ENCODE peak calls at places on chromosomes 11 and 22, in nine cellular contexts. M, O, G, T, F, J, U, A and P are unnamed samples.

GRCh38 chr11:69981119-69981770 is 96.9 kb upstream of the ANO1 start:
- DNase-seq in M (no peak), O (no peak), G (no peak), T (no peak), F (no peak), J (no peak), U (no peak), A (no peak), P (no peak)

GRCh38 chr22:29352778-29353177 is 35.6 kb downstream of the AP1B1 start:
- DNase-seq in M (no peak), O (no peak), G (no peak), T (no peak), F (no peak), J (no peak), U (no peak), A (no peak), P (no peak)

GRCh38 chr11:125583496-125583895 is 9.2 kb upstream of the STT3A start:
- DNase-seq in M (no peak), O (no peak), G (no peak), T (no peak), F (no peak), J (no peak), U (no peak), A (no peak), P (no peak)

GRCh38 chr11:58594826-58595225 is 16.0 kb downstream of the ZFP91 start:
- DNase-seq in M (no peak), O (no peak), G (no peak), T (no peak), F (no peak), J (no peak), U (no peak), A (no peak), P (no peak)

GRCh38 chr11:85627332-85627997 is at the start of gene DLG2:
- DNase-seq in M (no peak), O (no peak), G (peak; percentile 32), T (no peak), F (peak; percentile 57), J (no peak), U (peak; percentile 41), A (no peak), P (no peak)

GRCh38 chr11:41497974-41498373 is 38.5 kb upstream of the LRRC4C start:
- DNase-seq in M (no peak), O (no peak), G (no peak), T (no peak), F (no peak), J (no peak), U (peak; percentile 22), A (no peak), P (no peak)

GRCh38 chr11:64103377-64103985 is 62.4 kb downstream of the MACROD1 start:
- DNase-seq in M (no peak), O (no peak), G (no peak), T (no peak), F (no peak), J (no peak), U (no peak), A (no peak), P (no peak)

GRCh38 chr11:68665471-68665870 is 18.9 kb upstream of the GAL start:
- DNase-seq in M (no peak), O (no peak), G (no peak), T (no peak), F (no peak), J (no peak), U (no peak), A (no peak), P (no peak)

GRCh38 chr22:38973289-38974169 is 8.6 kb upstream of the APOBEC3B start:
- DNase-seq in M (peak; percentile 24), O (no peak), G (peak; percentile 50), T (peak; percentile 57), F (no peak), J (peak; percentile 34), U (peak; percentile 40), A (peak; percentile 53), P (peak; percentile 58)

GRCh38 chr11:80702264-80702663 is 1261.4 kb upstream of the TENM4 start:
- DNase-seq in M (no peak), O (no peak), G (no peak), T (no peak), F (peak; percentile 72), J (no peak), U (peak; percentile 3), A (no peak), P (no peak)

GRCh38 chr22:50011447-50012200 is 941 bp downstream of the IL17REL start:
- DNase-seq in M (no peak), O (no peak), G (no peak), T (no peak), F (no peak), J (no peak), U (no peak), A (no peak), P (no peak)

GRCh38 chr11:6404341-6405038 is 14.2 kb downstream of the SMPD1 start:
- DNase-seq in M (no peak), O (peak; percentile 71), G (no peak), T (no peak), F (no peak), J (peak; percentile 22), U (no peak), A (no peak), P (peak; percentile 15)

GRCh38 chr11:12889243-12889642 is 119.9 kb upstream of the RASSF10 start:
- DNase-seq in M (no peak), O (no peak), G (no peak), T (no peak), F (peak; percentile 87), J (no peak), U (peak; percentile 88), A (no peak), P (no peak)

GRCh38 chr11:3164138-3164539 is 971 bp downstream of the OSBPL5 start:
- DNase-seq in M (no peak), O (peak; percentile 40), G (peak; percentile 48), T (no peak), F (no peak), J (no peak), U (no peak), A (no peak), P (no peak)

GRCh38 chr11:75639752-75640151 is 29.1 kb downstream of the MAP6 start:
- DNase-seq in M (no peak), O (peak; percentile 86), G (no peak), T (no peak), F (peak; percentile 72), J (no peak), U (peak; percentile 80), A (no peak), P (no peak)